ENCODE peak calls at places on chromosomes 3 and 15, in five cellular contexts. One of them, this sample, is unnamed.

GRCh38 chr3:105938101-105938500 is 69.3 kb upstream of the CBLB start:
- DNase-seq in heart left ventricle: peak
- DNase-seq in ascending aorta: no peak
- DNase-seq in sigmoid colon: no peak
- DNase-seq in GM12865: no peak
- DNase-seq in this sample: peak

GRCh38 chr3:58880182-58880581 is 169.6 kb downstream of the CFAP20DC start:
- DNase-seq in heart left ventricle: no peak
- DNase-seq in ascending aorta: no peak
- DNase-seq in sigmoid colon: no peak
- DNase-seq in GM12865: no peak
- DNase-seq in this sample: peak

GRCh38 chr3:61663728-61664492 is 102.5 kb downstream of the PTPRG start:
- DNase-seq in heart left ventricle: no peak
- DNase-seq in ascending aorta: no peak
- DNase-seq in sigmoid colon: no peak
- DNase-seq in GM12865: no peak
- DNase-seq in this sample: peak

GRCh38 chr15:67805871-67806538 is 19.3 kb upstream of the SKOR1 start:
- DNase-seq in heart left ventricle: no peak
- DNase-seq in ascending aorta: no peak
- DNase-seq in sigmoid colon: peak
- DNase-seq in GM12865: no peak
- DNase-seq in this sample: no peak

GRCh38 chr3:98657429-98657828 is 64.0 kb upstream of the CPOX start:
- DNase-seq in heart left ventricle: peak
- DNase-seq in ascending aorta: no peak
- DNase-seq in sigmoid colon: no peak
- DNase-seq in GM12865: peak
- DNase-seq in this sample: no peak

GRCh38 chr3:12413721-12414255 is 70.5 kb upstream of the TSEN2 start:
- DNase-seq in heart left ventricle: no peak
- DNase-seq in ascending aorta: no peak
- DNase-seq in sigmoid colon: no peak
- DNase-seq in GM12865: no peak
- DNase-seq in this sample: no peak

GRCh38 chr3:181847276-181847675 is 135.6 kb downstream of the SOX2 start:
- DNase-seq in heart left ventricle: no peak
- DNase-seq in ascending aorta: no peak
- DNase-seq in sigmoid colon: no peak
- DNase-seq in GM12865: no peak
- DNase-seq in this sample: no peak

GRCh38 chr15:75727851-75728715 is 15.4 kb upstream of the CSPG4 start:
- DNase-seq in heart left ventricle: peak
- DNase-seq in ascending aorta: no peak
- DNase-seq in sigmoid colon: peak
- DNase-seq in GM12865: peak
- DNase-seq in this sample: peak

GRCh38 chr3:48788544-48789162 is 59.0 kb downstream of the PRKAR2A start:
- DNase-seq in heart left ventricle: no peak
- DNase-seq in ascending aorta: no peak
- DNase-seq in sigmoid colon: no peak
- DNase-seq in GM12865: no peak
- DNase-seq in this sample: no peak

GRCh38 chr15:83567318-83567717 is 86.6 kb upstream of the ADAMTSL3 start:
- DNase-seq in heart left ventricle: no peak
- DNase-seq in ascending aorta: no peak
- DNase-seq in sigmoid colon: no peak
- DNase-seq in GM12865: peak
- DNase-seq in this sample: peak

GRCh38 chr15:50119063-50119700 is at the start of gene ATP8B4:
- DNase-seq in heart left ventricle: no peak
- DNase-seq in ascending aorta: no peak
- DNase-seq in sigmoid colon: no peak
- DNase-seq in GM12865: no peak
- DNase-seq in this sample: no peak

GRCh38 chr15:50114381-50114780 is 4.7 kb downstream of the ATP8B4 start:
- DNase-seq in heart left ventricle: peak
- DNase-seq in ascending aorta: no peak
- DNase-seq in sigmoid colon: peak
- DNase-seq in GM12865: no peak
- DNase-seq in this sample: no peak

GRCh38 chr15:50113187-50113505 is 5.9 kb downstream of the ATP8B4 start:
- DNase-seq in heart left ventricle: peak
- DNase-seq in ascending aorta: no peak
- DNase-seq in sigmoid colon: no peak
- DNase-seq in GM12865: no peak
- DNase-seq in this sample: no peak

GRCh38 chr15:50117628-50118027 is 1.4 kb downstream of the ATP8B4 start:
- DNase-seq in heart left ventricle: no peak
- DNase-seq in ascending aorta: no peak
- DNase-seq in sigmoid colon: no peak
- DNase-seq in GM12865: no peak
- DNase-seq in this sample: no peak

GRCh38 chr15:50116477-50116876 is 2.6 kb downstream of the ATP8B4 start:
- DNase-seq in heart left ventricle: no peak
- DNase-seq in ascending aorta: no peak
- DNase-seq in sigmoid colon: no peak
- DNase-seq in GM12865: peak
- DNase-seq in this sample: peak
- TF ChIP-seq CTCF in heart left ventricle: no peak
- TF ChIP-seq CTCF in ascending aorta: no peak
- TF ChIP-seq CTCF in sigmoid colon: no peak
- TF ChIP-seq CTCF in GM12865: peak
- TF ChIP-seq CTCF in this sample: peak

GRCh38 chr3:187975571-187976360 is 178.2 kb upstream of the LPP start:
- DNase-seq in heart left ventricle: no peak
- DNase-seq in ascending aorta: no peak
- DNase-seq in sigmoid colon: no peak
- DNase-seq in GM12865: no peak
- DNase-seq in this sample: no peak

GRCh38 chr3:187973977-187974856 is 179.7 kb upstream of the LPP start:
- DNase-seq in heart left ventricle: no peak
- DNase-seq in ascending aorta: no peak
- DNase-seq in sigmoid colon: no peak
- DNase-seq in GM12865: no peak
- DNase-seq in this sample: no peak

GRCh38 chr3:187976361-187976900 is 177.5 kb upstream of the LPP start:
- DNase-seq in heart left ventricle: no peak
- DNase-seq in ascending aorta: no peak
- DNase-seq in sigmoid colon: no peak
- DNase-seq in GM12865: no peak
- DNase-seq in this sample: peak

GRCh38 chr3:187972454-187972853 is 181.5 kb upstream of the LPP start:
- DNase-seq in heart left ventricle: no peak
- DNase-seq in ascending aorta: no peak
- DNase-seq in sigmoid colon: no peak
- DNase-seq in GM12865: no peak
- DNase-seq in this sample: no peak

DNA sequence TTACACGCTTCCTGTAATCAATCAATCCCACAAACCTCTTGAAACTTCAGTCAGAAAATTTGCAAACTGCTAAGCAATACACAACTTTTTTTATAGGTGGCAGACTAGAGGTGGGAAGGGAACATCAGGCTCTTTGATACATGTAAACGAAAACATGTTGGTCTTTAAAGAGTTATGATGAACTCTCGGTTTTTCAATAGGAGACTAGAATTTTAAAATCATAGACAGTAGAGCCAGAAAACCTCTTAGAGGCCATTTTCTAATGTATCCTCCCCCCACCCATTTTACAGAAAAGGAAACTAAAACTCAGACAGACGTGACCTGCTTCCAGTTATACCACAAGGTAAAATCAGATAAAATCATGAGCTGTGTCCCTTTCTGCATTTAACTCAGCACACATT is 179.1 kb upstream of the LPP start:
- DNase-seq in heart left ventricle: no peak
- DNase-seq in ascending aorta: no peak
- DNase-seq in sigmoid colon: no peak
- DNase-seq in GM12865: no peak
- DNase-seq in this sample: no peak
- TF ChIP-seq CTCF in heart left ventricle: no peak
- TF ChIP-seq CTCF in ascending aorta: no peak
- TF ChIP-seq CTCF in sigmoid colon: no peak
- TF ChIP-seq CTCF in GM12865: no peak
- TF ChIP-seq CTCF in this sample: peak

DNA sequence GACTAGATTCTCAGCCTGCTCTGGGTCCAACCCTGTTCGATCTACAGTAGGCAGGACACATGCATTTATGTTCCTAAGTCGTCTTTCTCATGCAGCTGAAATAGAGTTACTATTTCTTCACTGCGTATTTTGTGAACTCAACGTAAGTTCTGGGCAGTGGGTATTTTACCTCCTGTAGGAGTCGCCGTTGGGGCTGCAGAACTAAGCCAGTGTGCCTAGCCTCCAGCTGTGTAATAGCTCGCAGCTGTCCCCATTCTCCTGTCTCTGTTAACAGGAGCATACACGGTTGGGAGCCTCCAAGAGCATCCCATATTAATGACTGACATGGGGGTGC is 58.4 kb upstream of the HRH1 start:
- DNase-seq in heart left ventricle: no peak
- DNase-seq in ascending aorta: no peak
- DNase-seq in sigmoid colon: no peak
- DNase-seq in GM12865: no peak
- DNase-seq in this sample: peak
- TF ChIP-seq CTCF in heart left ventricle: no peak
- TF ChIP-seq CTCF in ascending aorta: no peak
- TF ChIP-seq CTCF in sigmoid colon: no peak
- TF ChIP-seq CTCF in GM12865: no peak
- TF ChIP-seq CTCF in this sample: peak

DNA sequence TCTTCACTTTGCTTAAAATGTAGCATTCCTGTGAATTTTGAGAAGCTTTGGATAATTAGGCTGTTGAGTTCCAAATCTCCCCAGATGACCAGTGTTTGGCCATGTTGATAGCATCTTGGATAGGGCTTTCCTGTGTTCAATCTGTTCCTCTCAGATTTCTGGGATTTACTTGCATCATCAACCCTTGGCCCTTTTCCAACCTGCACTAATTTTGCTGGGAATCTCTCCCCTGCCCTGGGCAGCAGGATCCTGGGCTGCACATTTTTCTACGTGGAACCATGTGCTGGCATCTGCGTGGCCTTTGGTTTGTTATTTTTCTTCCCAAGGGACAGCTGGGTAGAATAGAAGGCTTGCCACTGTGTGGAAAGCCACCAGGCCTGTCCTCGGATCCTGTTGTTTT is 75.4 kb upstream of the PLXNA1 start:
- DNase-seq in heart left ventricle: no peak
- DNase-seq in ascending aorta: no peak
- DNase-seq in sigmoid colon: peak
- DNase-seq in GM12865: no peak
- DNase-seq in this sample: peak
- TF ChIP-seq CTCF in heart left ventricle: no peak
- TF ChIP-seq CTCF in ascending aorta: no peak
- TF ChIP-seq CTCF in sigmoid colon: no peak
- TF ChIP-seq CTCF in GM12865: no peak
- TF ChIP-seq CTCF in this sample: no peak

DNA sequence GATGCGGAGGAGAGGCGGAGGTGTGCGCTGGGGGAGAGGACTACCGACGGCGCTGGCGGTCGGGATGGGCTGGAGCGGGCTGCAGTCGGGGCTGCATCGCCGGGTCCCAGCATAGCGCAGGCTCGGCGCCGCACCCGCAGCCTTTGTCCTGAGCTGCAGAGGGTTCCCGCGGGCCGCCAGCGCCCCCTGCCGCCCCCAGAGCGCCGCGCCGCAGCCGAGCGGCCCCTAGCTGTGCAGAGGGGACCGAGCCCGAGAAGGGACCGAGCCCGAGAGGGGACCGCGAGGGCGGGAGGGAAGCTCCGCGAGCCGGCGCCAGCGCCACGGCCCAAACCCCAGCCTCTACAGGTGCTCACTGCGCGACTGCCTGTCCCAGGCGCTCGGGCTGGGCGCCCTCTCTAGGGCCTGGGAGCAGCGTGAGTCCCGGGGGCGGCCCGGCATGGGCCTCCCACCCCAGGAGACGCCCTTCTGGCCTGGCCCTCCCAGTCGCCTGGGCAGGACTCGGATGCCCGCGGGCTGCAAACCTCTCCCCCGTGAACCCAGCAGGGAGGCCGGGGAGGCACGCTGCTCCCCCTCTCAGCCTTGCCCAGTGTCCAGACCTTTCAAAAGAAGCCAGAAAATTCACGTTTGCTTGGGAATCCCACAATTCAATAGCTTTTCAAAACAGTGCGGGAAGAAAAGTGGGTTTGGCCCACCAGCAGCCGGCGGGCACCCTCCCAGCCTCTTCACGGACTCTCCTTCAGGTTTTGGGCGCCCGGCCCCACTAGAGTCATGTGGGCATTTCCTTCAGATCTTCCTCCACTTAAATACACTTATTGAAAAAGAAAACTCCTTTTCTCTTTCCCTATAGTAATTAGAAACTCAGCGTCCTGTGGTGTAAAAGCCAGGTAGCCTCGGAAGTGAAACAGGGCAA is 134.7 kb downstream of the TPRA1 start:
- DNase-seq in heart left ventricle: peak
- DNase-seq in ascending aorta: peak
- DNase-seq in sigmoid colon: peak
- DNase-seq in GM12865: peak
- DNase-seq in this sample: peak
- TF ChIP-seq CTCF in heart left ventricle: peak
- TF ChIP-seq CTCF in ascending aorta: peak
- TF ChIP-seq CTCF in sigmoid colon: peak
- TF ChIP-seq CTCF in GM12865: peak
- TF ChIP-seq CTCF in this sample: peak

GRCh38 chr3:159616234-159616825 is 372.3 kb upstream of the IL12A start:
- DNase-seq in heart left ventricle: peak
- DNase-seq in ascending aorta: no peak
- DNase-seq in sigmoid colon: no peak
- DNase-seq in GM12865: no peak
- DNase-seq in this sample: peak
- TF ChIP-seq CTCF in heart left ventricle: peak
- TF ChIP-seq CTCF in ascending aorta: peak
- TF ChIP-seq CTCF in sigmoid colon: peak
- TF ChIP-seq CTCF in GM12865: no peak
- TF ChIP-seq CTCF in this sample: peak

DNA sequence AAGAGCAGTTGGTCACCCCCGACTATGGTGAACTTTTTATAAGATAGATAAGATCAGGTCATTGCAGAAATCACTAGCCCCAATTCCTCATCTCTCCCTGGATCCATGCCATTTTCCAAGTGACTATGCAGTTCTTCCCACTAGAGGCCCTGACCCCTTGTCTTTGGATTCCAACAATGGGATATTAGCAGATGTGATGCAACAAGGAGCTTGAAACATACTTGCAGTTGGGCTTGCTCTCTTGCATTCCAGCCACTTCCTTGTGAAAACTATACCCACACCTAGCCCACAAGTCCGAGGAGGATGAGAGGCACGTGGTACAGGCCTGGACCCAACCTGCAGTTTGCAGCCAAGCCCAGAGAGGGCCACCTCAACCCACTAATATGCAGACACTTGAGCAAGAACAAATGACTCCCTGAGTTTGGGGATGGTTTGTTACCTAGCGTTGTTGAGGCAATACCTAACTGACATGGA is 60.6 kb downstream of the SUCLG2 start:
- DNase-seq in heart left ventricle: no peak
- DNase-seq in ascending aorta: no peak
- DNase-seq in sigmoid colon: no peak
- DNase-seq in GM12865: peak
- DNase-seq in this sample: peak
- TF ChIP-seq CTCF in heart left ventricle: no peak
- TF ChIP-seq CTCF in ascending aorta: no peak
- TF ChIP-seq CTCF in sigmoid colon: no peak
- TF ChIP-seq CTCF in GM12865: peak
- TF ChIP-seq CTCF in this sample: peak

GRCh38 chr3:72666444-72666755 is 181.8 kb downstream of the SHQ1 start:
- DNase-seq in heart left ventricle: no peak
- DNase-seq in ascending aorta: no peak
- DNase-seq in sigmoid colon: no peak
- DNase-seq in GM12865: no peak
- DNase-seq in this sample: no peak
- TF ChIP-seq CTCF in heart left ventricle: no peak
- TF ChIP-seq CTCF in ascending aorta: no peak
- TF ChIP-seq CTCF in sigmoid colon: no peak
- TF ChIP-seq CTCF in GM12865: no peak
- TF ChIP-seq CTCF in this sample: no peak

This sample was measured in cardiac fibroblast.